ENCODE peak calls at places on chromosomes 12 and 14, in six cellular contexts. One of them, this sample, is unnamed.
A peak's percentile ranks its signal among the peaks of the same experiment; 100 is the strongest.

GRCh38 chr14:99138999-99139865 is 132.8 kb downstream of the BCL11B start:
- DNase-seq in fibroblast of lung: no peak
- DNase-seq in body of pancreas: no peak
- DNase-seq in prostate gland: no peak
- DNase-seq in SJSA1: no peak
- DNase-seq in sigmoid colon: peak; percentile 42
- DNase-seq in this sample: no peak

GRCh38 chr14:89359477-89360222 is 57.4 kb downstream of the FOXN3 start:
- DNase-seq in fibroblast of lung: no peak
- DNase-seq in prostate gland: no peak
- DNase-seq in sigmoid colon: peak; percentile 80
- DNase-seq in body of pancreas: peak; percentile 36
- DNase-seq in SJSA1: no peak
- DNase-seq in this sample: no peak

GRCh38 chr12:904010-904414 is 45.5 kb downstream of the RAD52 start:
- DNase-seq in sigmoid colon: no peak
- DNase-seq in SJSA1: no peak
- DNase-seq in body of pancreas: no peak
- DNase-seq in fibroblast of lung: no peak
- DNase-seq in prostate gland: no peak
- DNase-seq in this sample: no peak

GRCh38 chr12:11730299-11731041 is 81.0 kb downstream of the ETV6 start:
- DNase-seq in body of pancreas: peak; percentile 93
- DNase-seq in sigmoid colon: no peak
- DNase-seq in prostate gland: peak; percentile 84
- DNase-seq in SJSA1: no peak
- DNase-seq in fibroblast of lung: no peak
- DNase-seq in this sample: no peak

GRCh38 chr14:64507376-64508156 is 3.0 kb downstream of the ZBTB1 start:
- DNase-seq in SJSA1: no peak
- DNase-seq in prostate gland: no peak
- DNase-seq in fibroblast of lung: peak; percentile 39
- DNase-seq in sigmoid colon: no peak
- DNase-seq in body of pancreas: peak; percentile 48
- DNase-seq in this sample: no peak

GRCh38 chr14:56004323-56004722 is 113.9 kb upstream of the PELI2 start:
- DNase-seq in SJSA1: no peak
- DNase-seq in prostate gland: no peak
- DNase-seq in fibroblast of lung: no peak
- DNase-seq in body of pancreas: no peak
- DNase-seq in sigmoid colon: no peak
- DNase-seq in this sample: no peak

GRCh38 chr12:51752490-51752889 is 96.0 kb downstream of the FIGNL2 start:
- DNase-seq in fibroblast of lung: peak; percentile 76
- DNase-seq in body of pancreas: peak; percentile 79
- DNase-seq in sigmoid colon: peak; percentile 85
- DNase-seq in prostate gland: no peak
- DNase-seq in SJSA1: peak; percentile 29
- DNase-seq in this sample: no peak

GRCh38 chr12:54371328-54372112 is 7.2 kb upstream of the GPR84 start:
- DNase-seq in fibroblast of lung: peak; percentile 80
- DNase-seq in sigmoid colon: peak; percentile 91
- DNase-seq in prostate gland: no peak
- DNase-seq in body of pancreas: peak; percentile 40
- DNase-seq in SJSA1: no peak
- DNase-seq in this sample: no peak

GRCh38 chr12:51980051-51980808 is 26.5 kb upstream of the TAMALIN start:
- DNase-seq in body of pancreas: peak; percentile 67
- DNase-seq in SJSA1: peak; percentile 48
- DNase-seq in fibroblast of lung: peak; percentile 71
- DNase-seq in sigmoid colon: peak; percentile 85
- DNase-seq in prostate gland: peak; percentile 64
- DNase-seq in this sample: peak; percentile 69

GRCh38 chr14:36580856-36581831 is 1.3 kb downstream of the NKX2-8 start:
- DNase-seq in prostate gland: peak; percentile 28
- DNase-seq in body of pancreas: no peak
- DNase-seq in SJSA1: peak; percentile 24
- DNase-seq in sigmoid colon: no peak
- DNase-seq in fibroblast of lung: peak; percentile 15
- DNase-seq in this sample: no peak

GRCh38 chr12:52127683-52128450 is 48.4 kb downstream of the SMIM41 start:
- DNase-seq in sigmoid colon: no peak
- DNase-seq in fibroblast of lung: no peak
- DNase-seq in SJSA1: no peak
- DNase-seq in prostate gland: no peak
- DNase-seq in body of pancreas: no peak
- DNase-seq in this sample: no peak

GRCh38 chr14:96122496-96122895 is 82.1 kb upstream of the BDKRB2 start:
- DNase-seq in fibroblast of lung: peak; percentile 95
- DNase-seq in prostate gland: no peak
- DNase-seq in sigmoid colon: no peak
- DNase-seq in SJSA1: peak; percentile 98
- DNase-seq in body of pancreas: no peak
- DNase-seq in this sample: no peak

GRCh38 chr14:95832012-95832411 is 44.6 kb upstream of the TUNAR start:
- DNase-seq in prostate gland: no peak
- DNase-seq in sigmoid colon: no peak
- DNase-seq in body of pancreas: no peak
- DNase-seq in fibroblast of lung: no peak
- DNase-seq in SJSA1: no peak
- DNase-seq in this sample: no peak

GRCh38 chr12:104306376-104306775 is 2.8 kb downstream of the EID3 start:
- DNase-seq in sigmoid colon: no peak
- DNase-seq in fibroblast of lung: no peak
- DNase-seq in prostate gland: no peak
- DNase-seq in body of pancreas: no peak
- DNase-seq in SJSA1: no peak
- DNase-seq in this sample: no peak

GRCh38 chr12:104306943-104307654 is 3.6 kb downstream of the EID3 start:
- DNase-seq in SJSA1: no peak
- DNase-seq in body of pancreas: no peak
- DNase-seq in fibroblast of lung: peak; percentile 54
- DNase-seq in sigmoid colon: no peak
- DNase-seq in prostate gland: no peak
- DNase-seq in this sample: no peak

GRCh38 chr12:104303538-104304151 is at the start of gene EID3:
- DNase-seq in fibroblast of lung: peak; percentile 75
- DNase-seq in sigmoid colon: peak; percentile 95
- DNase-seq in body of pancreas: peak; percentile 86
- DNase-seq in prostate gland: peak; percentile 80
- DNase-seq in SJSA1: no peak
- DNase-seq in this sample: peak; percentile 92

GRCh38 chr12:104304261-104305004 is 894 bp downstream of the EID3 start:
- DNase-seq in SJSA1: no peak
- DNase-seq in prostate gland: no peak
- DNase-seq in body of pancreas: no peak
- DNase-seq in sigmoid colon: no peak
- DNase-seq in fibroblast of lung: no peak
- DNase-seq in this sample: no peak

DNA sequence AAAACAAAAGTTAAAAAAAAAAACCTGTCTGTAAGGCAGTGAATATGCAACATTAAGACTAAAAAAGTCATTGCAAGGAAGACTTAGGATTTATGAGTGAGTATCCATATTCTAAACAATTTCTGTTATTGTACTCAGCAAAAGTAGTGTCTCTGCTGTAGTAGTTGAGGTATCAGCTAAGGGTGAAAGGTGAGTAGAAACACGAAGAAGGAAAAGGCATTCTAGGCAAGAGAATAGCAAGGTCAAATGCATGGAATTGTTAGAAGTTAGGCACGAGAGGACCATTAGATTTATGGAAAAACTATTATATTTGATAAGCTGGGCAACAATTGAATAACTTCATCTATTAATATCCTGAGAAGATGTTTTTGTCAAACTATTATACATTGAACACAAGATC is 1.8 kb downstream of the EID3 start:
- DNase-seq in SJSA1: no peak
- DNase-seq in sigmoid colon: no peak
- DNase-seq in body of pancreas: no peak
- DNase-seq in fibroblast of lung: no peak
- DNase-seq in prostate gland: no peak
- DNase-seq in this sample: no peak
- H3K4me1 ChIP-seq in SJSA1: no peaks in the 10 kb centered on the region
- H3K4me1 ChIP-seq in sigmoid colon: no peaks in the 10 kb centered on the region
- H3K4me1 ChIP-seq in body of pancreas: peaks cover 15% of the 10 kb centered on the region
- H3K4me1 ChIP-seq in fibroblast of lung: peaks cover 11% of the 10 kb centered on the region
- H3K4me1 ChIP-seq in prostate gland: no peaks in the 10 kb centered on the region
- H3K4me1 ChIP-seq in this sample: peaks cover 41% of the 10 kb centered on the region

GRCh38 chr12:120089105-120089504 is 27.4 kb downstream of the RAB35 start:
- DNase-seq in body of pancreas: no peak
- DNase-seq in fibroblast of lung: peak; percentile 9
- DNase-seq in sigmoid colon: no peak
- DNase-seq in prostate gland: no peak
- DNase-seq in SJSA1: no peak
- DNase-seq in this sample: no peak

GRCh38 chr12:120090211-120090610 is 26.3 kb downstream of the RAB35 start:
- DNase-seq in sigmoid colon: no peak
- DNase-seq in SJSA1: no peak
- DNase-seq in fibroblast of lung: no peak
- DNase-seq in body of pancreas: no peak
- DNase-seq in prostate gland: no peak
- DNase-seq in this sample: no peak

GRCh38 chr12:120089796-120090195 is 26.8 kb downstream of the RAB35 start:
- DNase-seq in SJSA1: no peak
- DNase-seq in fibroblast of lung: no peak
- DNase-seq in sigmoid colon: no peak
- DNase-seq in body of pancreas: no peak
- DNase-seq in prostate gland: no peak
- DNase-seq in this sample: no peak

GRCh38 chr12:120086801-120087621 is 29.5 kb downstream of the RAB35 start:
- DNase-seq in prostate gland: peak; percentile 99
- DNase-seq in SJSA1: peak; percentile 96
- DNase-seq in fibroblast of lung: peak; percentile 98
- DNase-seq in body of pancreas: peak; percentile 100
- DNase-seq in sigmoid colon: peak; percentile 99
- DNase-seq in this sample: peak; percentile 99

DNA sequence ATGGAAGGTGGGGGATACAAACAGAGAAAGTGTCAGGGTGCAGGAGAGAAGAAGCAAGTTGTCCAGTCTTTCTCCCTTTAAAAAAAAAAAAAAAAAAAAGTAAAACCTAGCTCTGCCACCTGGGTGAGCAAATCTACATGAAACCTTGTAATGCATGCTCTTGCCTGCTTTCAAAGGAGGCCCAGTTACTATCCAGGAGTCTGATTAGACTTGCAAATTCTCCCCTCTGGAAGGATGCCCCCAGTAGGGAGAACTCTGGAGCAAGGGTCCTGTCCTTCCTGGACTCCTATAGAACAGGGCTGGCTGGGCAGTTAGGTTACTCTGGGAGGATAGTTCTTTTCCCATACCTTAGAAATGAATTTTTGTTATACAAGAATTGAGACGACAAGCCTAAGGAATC is 30.6 kb downstream of the RAB35 start:
- DNase-seq in prostate gland: no peak
- DNase-seq in fibroblast of lung: no peak
- DNase-seq in sigmoid colon: no peak
- DNase-seq in body of pancreas: no peak
- DNase-seq in SJSA1: no peak
- DNase-seq in this sample: no peak
- H3K27ac ChIP-seq in prostate gland: no peak overlapping the region
- H3K27ac ChIP-seq in fibroblast of lung: no peak overlapping the region
- H3K27ac ChIP-seq in sigmoid colon: no peak overlapping the region
- H3K27ac ChIP-seq in body of pancreas: no peak overlapping the region
- H3K27ac ChIP-seq in SJSA1: no peak overlapping the region
- H3K27ac ChIP-seq in this sample: no peak overlapping the region

GRCh38 chr14:78840898-78841297 is 670.7 kb downstream of the NRXN3 start:
- DNase-seq in prostate gland: no peak
- DNase-seq in SJSA1: no peak
- DNase-seq in sigmoid colon: no peak
- DNase-seq in body of pancreas: no peak
- DNase-seq in fibroblast of lung: no peak
- DNase-seq in this sample: no peak

GRCh38 chr14:78836777-78837176 is 666.6 kb downstream of the NRXN3 start:
- DNase-seq in prostate gland: peak; percentile 22
- DNase-seq in body of pancreas: peak; percentile 54
- DNase-seq in SJSA1: peak; percentile 44
- DNase-seq in fibroblast of lung: peak; percentile 46
- DNase-seq in sigmoid colon: no peak
- DNase-seq in this sample: no peak

GRCh38 chr14:78829274-78829673 is 659.1 kb downstream of the NRXN3 start:
- DNase-seq in sigmoid colon: no peak
- DNase-seq in prostate gland: no peak
- DNase-seq in fibroblast of lung: no peak
- DNase-seq in SJSA1: no peak
- DNase-seq in body of pancreas: no peak
- DNase-seq in this sample: no peak

GRCh38 chr14:78835909-78836308 is 665.7 kb downstream of the NRXN3 start:
- DNase-seq in prostate gland: no peak
- DNase-seq in body of pancreas: no peak
- DNase-seq in SJSA1: no peak
- DNase-seq in sigmoid colon: no peak
- DNase-seq in fibroblast of lung: no peak
- DNase-seq in this sample: no peak

GRCh38 chr14:78835052-78835451 is 664.9 kb downstream of the NRXN3 start:
- DNase-seq in fibroblast of lung: no peak
- DNase-seq in sigmoid colon: no peak
- DNase-seq in prostate gland: no peak
- DNase-seq in body of pancreas: no peak
- DNase-seq in SJSA1: no peak
- DNase-seq in this sample: no peak
- H3K4me3 ChIP-seq in fibroblast of lung: no peak overlapping the region
- H3K4me3 ChIP-seq in sigmoid colon: no peak overlapping the region
- H3K4me3 ChIP-seq in prostate gland: no peak overlapping the region
- H3K4me3 ChIP-seq in body of pancreas: no peak overlapping the region
- H3K4me3 ChIP-seq in SJSA1: no peak overlapping the region
- H3K4me3 ChIP-seq in this sample: no peak overlapping the region

GRCh38 chr12:79408665-79409064 is 282.1 kb downstream of the PAWR start:
- DNase-seq in fibroblast of lung: no peak
- DNase-seq in SJSA1: no peak
- DNase-seq in prostate gland: no peak
- DNase-seq in sigmoid colon: no peak
- DNase-seq in body of pancreas: no peak
- DNase-seq in this sample: no peak

GRCh38 chr12:79407671-79408622 is 282.8 kb downstream of the PAWR start:
- DNase-seq in sigmoid colon: peak; percentile 64
- DNase-seq in SJSA1: peak; percentile 76
- DNase-seq in prostate gland: peak; percentile 53
- DNase-seq in fibroblast of lung: peak; percentile 87
- DNase-seq in body of pancreas: peak; percentile 53
- DNase-seq in this sample: no peak

GRCh38 chr12:79406993-79407392 is 283.8 kb downstream of the PAWR start:
- DNase-seq in SJSA1: no peak
- DNase-seq in body of pancreas: no peak
- DNase-seq in sigmoid colon: no peak
- DNase-seq in fibroblast of lung: no peak
- DNase-seq in prostate gland: no peak
- DNase-seq in this sample: no peak

GRCh38 chr12:79411791-79412190 is 279.0 kb downstream of the PAWR start:
- DNase-seq in fibroblast of lung: no peak
- DNase-seq in prostate gland: no peak
- DNase-seq in body of pancreas: no peak
- DNase-seq in sigmoid colon: no peak
- DNase-seq in SJSA1: no peak
- DNase-seq in this sample: no peak

DNA sequence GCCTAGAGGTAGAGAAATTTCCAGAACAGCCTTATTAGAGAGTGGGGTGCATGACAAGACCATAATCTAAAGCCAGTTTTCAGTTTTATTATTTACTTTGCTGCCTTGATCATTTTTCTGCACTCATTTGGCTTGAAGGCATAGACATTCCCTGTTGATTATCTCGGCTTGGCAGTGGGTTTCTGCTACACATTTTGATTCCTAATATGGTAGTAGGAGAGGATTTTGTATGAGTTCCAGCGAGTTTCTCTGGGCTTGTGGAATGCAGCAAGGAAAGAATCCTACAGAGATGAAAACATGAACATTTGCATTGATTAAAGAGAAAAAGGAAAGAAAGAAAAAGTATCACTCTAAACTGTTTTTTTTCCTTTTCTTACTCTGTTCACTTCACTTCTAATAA is 281.2 kb downstream of the PAWR start:
- DNase-seq in body of pancreas: no peak
- DNase-seq in prostate gland: no peak
- DNase-seq in fibroblast of lung: peak; percentile 90
- DNase-seq in SJSA1: peak; percentile 63
- DNase-seq in sigmoid colon: no peak
- DNase-seq in this sample: no peak
- H3K4me1 ChIP-seq in body of pancreas: peaks cover 6% of the 10 kb centered on the region
- H3K4me1 ChIP-seq in prostate gland: peaks cover 4% of the 10 kb centered on the region
- H3K4me1 ChIP-seq in fibroblast of lung: peaks cover 5% of the 10 kb centered on the region
- H3K4me1 ChIP-seq in SJSA1: peaks cover 41% of the 10 kb centered on the region
- H3K4me1 ChIP-seq in sigmoid colon: no peaks in the 10 kb centered on the region
- H3K4me1 ChIP-seq in this sample: no peaks in the 10 kb centered on the region